ENCODE peak calls at places on chromosome 3, in ten cellular contexts. One of them, this sample, is unnamed.

GRCh38 chr3:71998995-71999673 is 214.2 kb upstream of the PROK2 start:
- DNase-seq in CD8-positive, alpha-beta memory T cell: no peak
- DNase-seq in transverse colon: no peak
- DNase-seq in uterus: peak
- DNase-seq in GM12865: no peak
- DNase-seq in left ventricle myocardium inferior: no peak
- DNase-seq in fibroblast of pulmonary artery: peak
- DNase-seq in AG04450: peak
- DNase-seq in mammary epithelial cell: peak
- DNase-seq in tibial artery: no peak
- DNase-seq in this sample: peak

GRCh38 chr3:111669926-111670630 is 74.9 kb upstream of the ZBED2 start:
- DNase-seq in uterus: no peak
- DNase-seq in mammary epithelial cell: no peak
- DNase-seq in CD8-positive, alpha-beta memory T cell: no peak
- DNase-seq in fibroblast of pulmonary artery: peak
- DNase-seq in left ventricle myocardium inferior: no peak
- DNase-seq in transverse colon: no peak
- DNase-seq in tibial artery: no peak
- DNase-seq in AG04450: no peak
- DNase-seq in GM12865: no peak
- DNase-seq in this sample: no peak

GRCh38 chr3:153130312-153130977 is 31.6 kb upstream of the RAP2B start:
- DNase-seq in uterus: no peak
- DNase-seq in left ventricle myocardium inferior: no peak
- DNase-seq in mammary epithelial cell: peak
- DNase-seq in AG04450: no peak
- DNase-seq in CD8-positive, alpha-beta memory T cell: no peak
- DNase-seq in fibroblast of pulmonary artery: peak
- DNase-seq in tibial artery: no peak
- DNase-seq in GM12865: peak
- DNase-seq in transverse colon: no peak
- DNase-seq in this sample: peak

GRCh38 chr3:23127196-23127595 is 75.9 kb upstream of the UBE2E2 start:
- DNase-seq in transverse colon: no peak
- DNase-seq in fibroblast of pulmonary artery: no peak
- DNase-seq in GM12865: no peak
- DNase-seq in uterus: no peak
- DNase-seq in CD8-positive, alpha-beta memory T cell: no peak
- DNase-seq in tibial artery: no peak
- DNase-seq in AG04450: no peak
- DNase-seq in mammary epithelial cell: no peak
- DNase-seq in left ventricle myocardium inferior: no peak
- DNase-seq in this sample: no peak

GRCh38 chr3:9951962-9952805 is at the start of gene PRRT3:
- DNase-seq in GM12865: peak
- DNase-seq in uterus: no peak
- DNase-seq in mammary epithelial cell: peak
- DNase-seq in left ventricle myocardium inferior: no peak
- DNase-seq in fibroblast of pulmonary artery: peak
- DNase-seq in CD8-positive, alpha-beta memory T cell: peak
- DNase-seq in transverse colon: peak
- DNase-seq in tibial artery: no peak
- DNase-seq in AG04450: no peak
- DNase-seq in this sample: no peak

GRCh38 chr3:22490747-22491146 is 712.4 kb upstream of the UBE2E2 start:
- DNase-seq in fibroblast of pulmonary artery: no peak
- DNase-seq in left ventricle myocardium inferior: no peak
- DNase-seq in CD8-positive, alpha-beta memory T cell: no peak
- DNase-seq in tibial artery: no peak
- DNase-seq in mammary epithelial cell: no peak
- DNase-seq in transverse colon: no peak
- DNase-seq in AG04450: no peak
- DNase-seq in uterus: no peak
- DNase-seq in GM12865: no peak
- DNase-seq in this sample: no peak

GRCh38 chr3:194740859-194741486 is 55.3 kb downstream of the FAM43A start:
- DNase-seq in tibial artery: no peak
- DNase-seq in transverse colon: no peak
- DNase-seq in GM12865: peak
- DNase-seq in uterus: no peak
- DNase-seq in AG04450: no peak
- DNase-seq in left ventricle myocardium inferior: no peak
- DNase-seq in fibroblast of pulmonary artery: peak
- DNase-seq in CD8-positive, alpha-beta memory T cell: no peak
- DNase-seq in mammary epithelial cell: peak
- DNase-seq in this sample: no peak

GRCh38 chr3:30650348-30650995 is 44.1 kb downstream of the TGFBR2 start:
- DNase-seq in AG04450: no peak
- DNase-seq in GM12865: no peak
- DNase-seq in fibroblast of pulmonary artery: no peak
- DNase-seq in transverse colon: no peak
- DNase-seq in CD8-positive, alpha-beta memory T cell: no peak
- DNase-seq in tibial artery: no peak
- DNase-seq in uterus: no peak
- DNase-seq in left ventricle myocardium inferior: no peak
- DNase-seq in mammary epithelial cell: no peak
- DNase-seq in this sample: no peak

GRCh38 chr3:112858410-112859069 is 11.9 kb upstream of the CD200R1L start:
- DNase-seq in transverse colon: no peak
- DNase-seq in GM12865: peak
- DNase-seq in tibial artery: no peak
- DNase-seq in mammary epithelial cell: peak
- DNase-seq in left ventricle myocardium inferior: no peak
- DNase-seq in CD8-positive, alpha-beta memory T cell: no peak
- DNase-seq in AG04450: no peak
- DNase-seq in uterus: no peak
- DNase-seq in fibroblast of pulmonary artery: no peak
- DNase-seq in this sample: no peak

GRCh38 chr3:159765860-159766294 is 222.8 kb upstream of the IL12A start:
- DNase-seq in uterus: peak
- DNase-seq in GM12865: no peak
- DNase-seq in AG04450: no peak
- DNase-seq in transverse colon: no peak
- DNase-seq in fibroblast of pulmonary artery: no peak
- DNase-seq in mammary epithelial cell: no peak
- DNase-seq in tibial artery: no peak
- DNase-seq in left ventricle myocardium inferior: no peak
- DNase-seq in CD8-positive, alpha-beta memory T cell: no peak
- DNase-seq in this sample: no peak

GRCh38 chr3:159764211-159765024 is 224.2 kb upstream of the IL12A start:
- DNase-seq in transverse colon: peak
- DNase-seq in left ventricle myocardium inferior: peak
- DNase-seq in fibroblast of pulmonary artery: peak
- DNase-seq in tibial artery: peak
- DNase-seq in CD8-positive, alpha-beta memory T cell: no peak
- DNase-seq in AG04450: peak
- DNase-seq in mammary epithelial cell: peak
- DNase-seq in GM12865: peak
- DNase-seq in uterus: no peak
- DNase-seq in this sample: no peak

GRCh38 chr3:159763466-159764210 is 225.0 kb upstream of the IL12A start:
- DNase-seq in uterus: peak
- DNase-seq in transverse colon: peak
- DNase-seq in GM12865: peak
- DNase-seq in left ventricle myocardium inferior: peak
- DNase-seq in AG04450: peak
- DNase-seq in tibial artery: peak
- DNase-seq in mammary epithelial cell: peak
- DNase-seq in fibroblast of pulmonary artery: peak
- DNase-seq in CD8-positive, alpha-beta memory T cell: no peak
- DNase-seq in this sample: no peak

GRCh38 chr3:159765025-159765859 is 223.4 kb upstream of the IL12A start:
- DNase-seq in tibial artery: peak
- DNase-seq in uterus: peak
- DNase-seq in transverse colon: peak
- DNase-seq in fibroblast of pulmonary artery: peak
- DNase-seq in GM12865: no peak
- DNase-seq in AG04450: peak
- DNase-seq in left ventricle myocardium inferior: peak
- DNase-seq in mammary epithelial cell: peak
- DNase-seq in CD8-positive, alpha-beta memory T cell: no peak
- DNase-seq in this sample: peak

DNA sequence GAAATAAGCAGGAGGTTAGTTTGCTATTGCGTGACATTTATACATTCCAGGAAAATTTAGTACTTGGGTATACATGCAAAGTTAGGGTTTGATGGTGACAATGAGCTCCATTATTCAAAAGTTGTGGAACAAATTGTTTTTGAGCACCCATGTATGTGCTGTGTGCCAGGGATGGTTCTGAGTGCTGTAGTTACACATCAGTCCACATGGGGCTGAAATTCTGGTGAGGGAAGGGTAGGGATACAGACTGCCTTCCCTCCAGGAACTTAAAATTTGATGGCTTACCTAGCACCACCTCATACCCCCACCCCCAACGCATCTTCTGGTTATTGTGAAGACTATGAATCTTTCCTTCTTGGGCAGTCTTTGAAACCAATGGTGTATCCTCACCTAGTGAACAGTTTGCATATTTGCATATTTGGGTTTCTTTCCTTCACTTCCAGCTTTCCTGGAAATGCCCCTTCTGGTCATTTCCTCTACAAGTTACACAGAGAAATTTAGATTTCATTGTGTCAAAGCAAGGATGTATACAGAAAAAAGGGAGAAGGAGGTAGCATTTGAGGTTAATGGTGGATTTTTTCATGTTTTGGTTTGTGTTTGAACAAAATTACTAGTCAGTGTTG is 222.0 kb upstream of the IL12A start:
- DNase-seq in AG04450: no peak
- DNase-seq in left ventricle myocardium inferior: no peak
- DNase-seq in GM12865: no peak
- DNase-seq in tibial artery: no peak
- DNase-seq in fibroblast of pulmonary artery: peak
- DNase-seq in transverse colon: no peak
- DNase-seq in CD8-positive, alpha-beta memory T cell: no peak
- DNase-seq in mammary epithelial cell: peak
- DNase-seq in uterus: peak
- DNase-seq in this sample: no peak
- H3K4me3 ChIP-seq in AG04450: peak
- H3K4me3 ChIP-seq in left ventricle myocardium inferior: peak
- H3K4me3 ChIP-seq in GM12865: no peak
- H3K4me3 ChIP-seq in tibial artery: peak
- H3K4me3 ChIP-seq in fibroblast of pulmonary artery: no peak
- H3K4me3 ChIP-seq in transverse colon: peak
- H3K4me3 ChIP-seq in CD8-positive, alpha-beta memory T cell: no peak
- H3K4me3 ChIP-seq in mammary epithelial cell: peak
- H3K4me3 ChIP-seq in uterus: no peak
- H3K4me3 ChIP-seq in this sample: peak

DNA sequence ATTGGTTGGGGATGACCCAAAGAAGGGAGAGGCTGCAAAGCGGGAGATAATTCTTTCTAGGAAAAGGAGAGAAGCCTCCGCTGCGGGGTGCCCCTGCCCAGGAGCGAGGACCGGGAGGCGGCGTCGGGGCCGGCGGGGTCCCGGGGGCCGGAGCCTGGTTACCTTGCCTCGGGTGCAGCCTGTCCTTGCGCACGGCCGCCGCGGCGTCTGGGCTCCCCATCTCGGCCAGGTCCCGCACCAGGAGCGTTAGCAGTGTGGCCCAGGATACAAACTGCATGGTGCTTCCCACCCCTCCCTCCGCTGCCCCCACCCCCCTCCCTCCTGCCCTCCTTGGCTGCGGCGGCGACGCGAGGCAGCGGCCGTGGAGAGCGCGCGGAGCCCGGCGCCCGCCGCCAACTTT is 419 bp downstream of the ADAMTS9 start:
- DNase-seq in mammary epithelial cell: peak
- DNase-seq in CD8-positive, alpha-beta memory T cell: no peak
- DNase-seq in transverse colon: peak
- DNase-seq in AG04450: no peak
- DNase-seq in uterus: peak
- DNase-seq in fibroblast of pulmonary artery: no peak
- DNase-seq in GM12865: no peak
- DNase-seq in left ventricle myocardium inferior: no peak
- DNase-seq in tibial artery: no peak
- DNase-seq in this sample: no peak
- H3K4me3 ChIP-seq in mammary epithelial cell: peak
- H3K4me3 ChIP-seq in CD8-positive, alpha-beta memory T cell: no peak
- H3K4me3 ChIP-seq in transverse colon: peak
- H3K4me3 ChIP-seq in AG04450: peak
- H3K4me3 ChIP-seq in uterus: peak
- H3K4me3 ChIP-seq in fibroblast of pulmonary artery: peak
- H3K4me3 ChIP-seq in GM12865: no peak
- H3K4me3 ChIP-seq in left ventricle myocardium inferior: peak
- H3K4me3 ChIP-seq in tibial artery: peak
- H3K4me3 ChIP-seq in this sample: peak

GRCh38 chr3:74410276-74410941 is 204.1 kb downstream of the CNTN3 start:
- DNase-seq in left ventricle myocardium inferior: no peak
- DNase-seq in mammary epithelial cell: no peak
- DNase-seq in CD8-positive, alpha-beta memory T cell: no peak
- DNase-seq in GM12865: no peak
- DNase-seq in transverse colon: no peak
- DNase-seq in uterus: no peak
- DNase-seq in tibial artery: no peak
- DNase-seq in AG04450: no peak
- DNase-seq in fibroblast of pulmonary artery: no peak
- DNase-seq in this sample: no peak

GRCh38 chr3:74413547-74414241 is 200.8 kb downstream of the CNTN3 start:
- DNase-seq in mammary epithelial cell: no peak
- DNase-seq in transverse colon: no peak
- DNase-seq in AG04450: no peak
- DNase-seq in left ventricle myocardium inferior: no peak
- DNase-seq in tibial artery: no peak
- DNase-seq in uterus: no peak
- DNase-seq in fibroblast of pulmonary artery: no peak
- DNase-seq in CD8-positive, alpha-beta memory T cell: no peak
- DNase-seq in GM12865: no peak
- DNase-seq in this sample: no peak

DNA sequence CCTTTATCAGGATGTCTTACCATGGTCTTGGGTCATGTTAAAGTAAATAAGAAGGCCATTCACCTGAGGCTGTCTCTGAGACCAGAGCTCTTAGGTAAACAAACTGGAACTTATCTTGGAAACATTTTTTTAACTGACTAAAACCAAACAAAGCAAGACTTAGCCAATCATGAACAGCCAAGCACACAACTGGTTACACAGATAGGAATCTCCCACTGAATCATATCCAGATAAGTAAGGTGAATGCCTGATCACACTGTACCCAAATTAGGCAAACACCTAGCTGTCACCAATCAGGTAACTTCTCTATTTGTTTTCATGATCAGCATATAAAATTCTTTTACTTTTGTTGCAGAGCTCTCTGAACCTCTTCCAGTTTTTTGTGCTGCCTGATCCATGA is 205.4 kb downstream of the CNTN3 start:
- DNase-seq in transverse colon: no peak
- DNase-seq in uterus: no peak
- DNase-seq in AG04450: no peak
- DNase-seq in GM12865: no peak
- DNase-seq in CD8-positive, alpha-beta memory T cell: no peak
- DNase-seq in mammary epithelial cell: peak
- DNase-seq in fibroblast of pulmonary artery: no peak
- DNase-seq in tibial artery: no peak
- DNase-seq in left ventricle myocardium inferior: no peak
- DNase-seq in this sample: no peak
- H3K4me3 ChIP-seq in transverse colon: no peak
- H3K4me3 ChIP-seq in uterus: no peak
- H3K4me3 ChIP-seq in AG04450: no peak
- H3K4me3 ChIP-seq in GM12865: no peak
- H3K4me3 ChIP-seq in CD8-positive, alpha-beta memory T cell: no peak
- H3K4me3 ChIP-seq in mammary epithelial cell: no peak
- H3K4me3 ChIP-seq in fibroblast of pulmonary artery: no peak
- H3K4me3 ChIP-seq in tibial artery: no peak
- H3K4me3 ChIP-seq in left ventricle myocardium inferior: no peak
- H3K4me3 ChIP-seq in this sample: no peak

GRCh38 chr3:172294238-172294806 is 153.9 kb downstream of the GHSR start:
- DNase-seq in GM12865: no peak
- DNase-seq in left ventricle myocardium inferior: no peak
- DNase-seq in CD8-positive, alpha-beta memory T cell: no peak
- DNase-seq in AG04450: no peak
- DNase-seq in uterus: no peak
- DNase-seq in tibial artery: no peak
- DNase-seq in transverse colon: no peak
- DNase-seq in fibroblast of pulmonary artery: no peak
- DNase-seq in mammary epithelial cell: no peak
- DNase-seq in this sample: no peak
- H3K4me3 ChIP-seq in GM12865: no peak
- H3K4me3 ChIP-seq in left ventricle myocardium inferior: no peak
- H3K4me3 ChIP-seq in CD8-positive, alpha-beta memory T cell: no peak
- H3K4me3 ChIP-seq in AG04450: no peak
- H3K4me3 ChIP-seq in uterus: no peak
- H3K4me3 ChIP-seq in tibial artery: no peak
- H3K4me3 ChIP-seq in transverse colon: no peak
- H3K4me3 ChIP-seq in fibroblast of pulmonary artery: no peak
- H3K4me3 ChIP-seq in mammary epithelial cell: no peak
- H3K4me3 ChIP-seq in this sample: no peak